ENCODE peak calls at places on chromosomes 5 and 9, in seven cellular contexts. L is H9, G is mesendoderm, S is H1, Z is mesenchymal stem cell, Y is IMR-90, C is trophoblast cell. W is an unnamed sample.

GRCh38 chr9:83304686-83305085 is 233.5 kb downstream of the FRMD3 start:
- DNase-seq in L (no peak), G (no peak), S (no peak), Z (no peak), Y (peak; percentile 37), C (no peak), W (no peak)

GRCh38 chr9:110069326-110070248 is 138.4 kb downstream of the C9orf152 start:
- DNase-seq in L (no peak), G (no peak), S (no peak), Z (peak; percentile 96), Y (peak; percentile 96), C (peak; percentile 53), W (no peak)

GRCh38 chr5:133944263-133945230 is 23.9 kb downstream of the C5orf15 start:
- DNase-seq in L (peak; percentile 65), G (peak; percentile 67), S (no peak), Z (peak; percentile 42), Y (peak; percentile 44), C (peak; percentile 79), W (peak; percentile 52)

GRCh38 chr5:149172261-149172660 is 31.0 kb downstream of the ABLIM3 start:
- DNase-seq in L (no peak), G (no peak), S (no peak), Z (peak; percentile 79), Y (peak; percentile 92), C (peak; percentile 36), W (no peak)

GRCh38 chr5:15844253-15844652 is 335.3 kb downstream of the MARCHF11 start:
- DNase-seq in L (no peak), G (no peak), S (no peak), Z (no peak), Y (no peak), C (no peak), W (no peak)

GRCh38 chr9:120107138-120107537 is 472.8 kb downstream of the CDK5RAP2 start:
- DNase-seq in L (no peak), G (no peak), S (no peak), Z (no peak), Y (no peak), C (no peak), W (no peak)

GRCh38 chr5:135156337-135156714 is 122.3 kb upstream of the PITX1 start:
- DNase-seq in L (no peak), G (no peak), S (no peak), Z (no peak), Y (no peak), C (no peak), W (no peak)

GRCh38 chr5:132011561-132012384 is at the start of gene ACSL6:
- DNase-seq in L (peak; percentile 43), G (peak; percentile 18), S (no peak), Z (peak; percentile 10), Y (no peak), C (peak; percentile 66), W (no peak)

GRCh38 chr5:171316258-171317121 is 7.4 kb downstream of the TLX3 start:
- DNase-seq in L (peak; percentile 60), G (peak; percentile 51), S (no peak), Z (peak; percentile 31), Y (peak; percentile 20), C (no peak), W (no peak)

GRCh38 chr5:79834420-79835219 is 145.0 kb downstream of the CMYA5 start:
- DNase-seq in L (no peak), G (no peak), S (no peak), Z (no peak), Y (no peak), C (no peak), W (no peak)

GRCh38 chr9:136563646-136564321 is 17.9 kb upstream of the NOTCH1 start:
- DNase-seq in L (no peak), G (no peak), S (no peak), Z (no peak), Y (no peak), C (no peak), W (no peak)

GRCh38 chr5:74378464-74378863 is 262.1 kb downstream of the ENC1 start:
- DNase-seq in L (no peak), G (no peak), S (no peak), Z (peak; percentile 20), Y (peak; percentile 60), C (peak; percentile 72), W (no peak)

GRCh38 chr5:177531209-177531940 is 14.6 kb upstream of the DDX41 start:
- DNase-seq in L (no peak), G (no peak), S (no peak), Z (no peak), Y (no peak), C (no peak), W (no peak)

GRCh38 chr5:32713396-32714381 is 2.6 kb downstream of the NPR3 start:
- DNase-seq in L (peak; percentile 83), G (peak; percentile 79), S (no peak), Z (peak; percentile 39), Y (peak; percentile 57), C (no peak), W (peak; percentile 30)

GRCh38 chr9:125690679-125691078 is 16.3 kb downstream of the MAPKAP1 start:
- DNase-seq in L (no peak), G (no peak), S (no peak), Z (no peak), Y (no peak), C (peak; percentile 34), W (no peak)

GRCh38 chr5:26660116-26660515 is 378.3 kb downstream of the CDH9 start:
- DNase-seq in L (no peak), G (no peak), S (no peak), Z (no peak), Y (no peak), C (no peak), W (no peak)
- H2AK5ac ChIP-seq in L (no peak overlapping the region), G (no peak overlapping the region), S (no peak overlapping the region), Z (no peak overlapping the region), Y (no peak overlapping the region), C (no peak overlapping the region), W (no peak overlapping the region)

DNA sequence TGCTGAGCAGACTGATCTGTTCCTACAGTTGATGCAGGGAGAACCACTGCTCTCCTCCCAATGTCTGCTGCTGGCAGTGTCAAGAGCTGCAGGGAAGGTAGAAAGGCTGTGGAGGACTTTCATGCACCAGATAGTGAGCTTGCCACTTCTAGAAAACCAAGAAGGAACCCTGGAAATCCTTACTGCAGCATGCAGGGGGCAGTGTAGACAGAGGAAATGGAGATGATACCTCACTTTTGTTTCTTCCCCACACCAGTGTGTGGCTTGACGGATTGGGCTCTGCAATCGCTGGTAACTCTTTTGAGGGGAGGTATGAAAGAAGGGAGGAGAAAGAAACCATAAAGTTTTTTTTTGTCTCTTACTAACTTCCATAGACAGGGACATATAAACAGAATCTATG is 480.7 kb downstream of the DMAC1 start:
- DNase-seq in L (no peak), G (no peak), S (no peak), Z (no peak), Y (no peak), C (no peak), W (no peak)
- H2AK5ac ChIP-seq in L (no peak overlapping the region), G (no peak overlapping the region), S (no peak overlapping the region), Z (no peak overlapping the region), Y (peak overlapping the region; percentile 74), C (peak overlapping the region; percentile 29), W (no peak overlapping the region)

GRCh38 chr5:157115502-157115901 is 6.7 kb upstream of the HAVCR2 start:
- DNase-seq in L (no peak), G (no peak), S (no peak), Z (no peak), Y (no peak), C (no peak), W (no peak)

GRCh38 chr5:157109744-157110143 is 900 bp upstream of the HAVCR2 start:
- DNase-seq in L (no peak), G (no peak), S (no peak), Z (no peak), Y (no peak), C (no peak), W (no peak)

GRCh38 chr5:157115012-157115411 is 6.2 kb upstream of the HAVCR2 start:
- DNase-seq in L (no peak), G (no peak), S (no peak), Z (no peak), Y (no peak), C (no peak), W (no peak)

GRCh38 chr5:157116483-157116954 is 7.7 kb upstream of the HAVCR2 start:
- DNase-seq in L (no peak), G (no peak), S (no peak), Z (no peak), Y (no peak), C (peak; percentile 38), W (no peak)

DNA sequence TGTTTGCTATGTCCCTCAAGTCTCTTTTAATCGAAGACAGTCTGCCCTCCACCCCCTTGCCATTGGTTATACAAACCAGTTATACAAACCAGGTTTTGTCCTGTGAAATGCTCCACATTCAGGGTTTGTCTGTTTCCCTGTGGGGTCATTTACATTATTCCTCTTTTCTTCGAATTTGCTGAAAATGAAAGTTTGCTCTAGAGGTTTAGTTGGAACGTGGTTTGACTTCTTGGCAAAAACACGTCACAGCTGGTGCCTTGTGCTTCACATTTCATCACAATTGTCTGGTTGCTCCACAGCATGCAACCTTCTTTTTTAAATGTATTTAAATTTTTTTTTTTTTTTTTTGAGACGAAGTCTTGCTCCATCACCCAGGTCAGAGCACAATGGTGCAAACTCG is 4.2 kb upstream of the HAVCR2 start:
- DNase-seq in L (no peak), G (no peak), S (no peak), Z (no peak), Y (peak; percentile 13), C (peak; percentile 43), W (no peak)
- H2AK5ac ChIP-seq in L (no peak overlapping the region), G (no peak overlapping the region), S (no peak overlapping the region), Z (no peak overlapping the region), Y (no peak overlapping the region), C (no peak overlapping the region), W (no peak overlapping the region)

GRCh38 chr9:137602661-137603060 is 2.8 kb upstream of the ARRDC1 start:
- DNase-seq in L (no peak), G (peak; percentile 77), S (no peak), Z (no peak), Y (no peak), C (no peak), W (no peak)
- H2AK5ac ChIP-seq in L (no peak overlapping the region), G (no peak overlapping the region), S (no peak overlapping the region), Z (peak overlapping the region; percentile 13), Y (no peak overlapping the region), C (no peak overlapping the region), W (no peak overlapping the region)

W was measured in neuronal stem cell.